ENCODE peak calls at places on chromosomes 5 and 9, in ten cellular contexts. D, Z, U, R, T, Y, S, P, G and M are unnamed samples.

GRCh38 chr9:120389867-120390266 is 190.1 kb downstream of the CDK5RAP2 start:
- DNase-seq in R (no peak), Y (no peak), P (no peak), U (no peak), D (no peak), T (no peak), Z (no peak), G (no peak), S (no peak), M (no peak)

GRCh38 chr9:116070256-116070914 is 83.2 kb upstream of the PAPPA start:
- DNase-seq in S (no peak), Y (no peak), D (no peak), Z (no peak), U (no peak), T (no peak), R (no peak), P (peak; percentile 38), G (no peak), M (no peak)

GRCh38 chr5:150208187-150209015 is 18.5 kb downstream of the SLC6A7 start:
- DNase-seq in S (peak; percentile 52), Y (no peak), R (no peak), P (peak; percentile 72), T (no peak), U (no peak), Z (peak; percentile 59), D (peak; percentile 92), G (no peak), M (no peak)

GRCh38 chr9:104092192-104092591 is 1.9 kb upstream of the SMC2 start:
- DNase-seq in U (no peak), P (no peak), G (no peak), R (no peak), S (no peak), D (no peak), Z (no peak), T (no peak), Y (no peak), M (no peak)

GRCh38 chr9:16003785-16004184 is 450.9 kb downstream of the CCDC171 start:
- DNase-seq in R (no peak), T (no peak), G (no peak), S (no peak), Z (no peak), Y (no peak), D (no peak), U (no peak), P (no peak), M (no peak)

GRCh38 chr5:11483630-11484029 is 420.6 kb downstream of the CTNND2 start:
- DNase-seq in T (no peak), R (no peak), G (no peak), Z (no peak), S (no peak), P (no peak), U (no peak), Y (no peak), D (no peak), M (no peak)

GRCh38 chr5:111530298-111530740 is 18.0 kb upstream of the STARD4 start:
- DNase-seq in T (peak; percentile 73), Z (peak; percentile 43), S (no peak), U (peak; percentile 72), Y (peak; percentile 42), D (peak; percentile 51), R (peak; percentile 82), P (peak; percentile 17), G (peak; percentile 80), M (peak; percentile 76)

GRCh38 chr5:122586351-122586750 is 188.5 kb upstream of the SNX2 start:
- DNase-seq in T (no peak), Y (no peak), D (no peak), Z (no peak), R (no peak), U (no peak), S (peak; percentile 24), P (peak; percentile 23), G (no peak), M (no peak)

GRCh38 chr9:1879501-1879900 is 135.6 kb upstream of the SMARCA2 start:
- DNase-seq in Y (no peak), P (no peak), R (no peak), U (no peak), G (no peak), S (no peak), T (no peak), D (no peak), Z (no peak), M (no peak)

GRCh38 chr5:15993934-15994333 is 185.7 kb downstream of the MARCHF11 start:
- DNase-seq in G (no peak), U (no peak), T (no peak), D (no peak), P (peak; percentile 8), Z (no peak), S (no peak), R (no peak), Y (no peak), M (no peak)

GRCh38 chr5:36238896-36239295 is 2.8 kb downstream of the NADK2 start:
- DNase-seq in D (no peak), Y (no peak), S (no peak), R (no peak), Z (no peak), U (no peak), G (no peak), T (no peak), P (no peak), M (no peak)

GRCh38 chr5:130747556-130747955 is 417.5 kb downstream of the HINT1 start:
- DNase-seq in Y (no peak), P (no peak), S (no peak), Z (no peak), D (no peak), G (no peak), U (no peak), T (no peak), R (no peak), M (no peak)